ENCODE peak calls at places on chromosomes 6 and 20, in ten cellular contexts. One of them, this sample, is unnamed. For H3K4me1, the result is how much of the 10 kb centered on the place peaks cover.

GRCh38 chr6:71139249-71139648 is 149.4 kb upstream of the OGFRL1 start:
- DNase-seq in pancreas: no peak
- DNase-seq in neural progenitor cell: no peak
- DNase-seq in H9: no peak
- DNase-seq in mammary epithelial cell: peak
- DNase-seq in heart left ventricle: no peak
- DNase-seq in CD8-positive, alpha-beta memory T cell: no peak
- DNase-seq in fibroblast of lung: peak
- DNase-seq in left ventricle myocardium inferior: no peak
- DNase-seq in right atrium auricular region: no peak
- DNase-seq in this sample: no peak

GRCh38 chr6:2960935-2961334 is 10.4 kb downstream of the SERPINB6 start:
- DNase-seq in pancreas: peak
- DNase-seq in neural progenitor cell: no peak
- DNase-seq in H9: no peak
- DNase-seq in mammary epithelial cell: no peak
- DNase-seq in heart left ventricle: no peak
- DNase-seq in CD8-positive, alpha-beta memory T cell: no peak
- DNase-seq in fibroblast of lung: no peak
- DNase-seq in left ventricle myocardium inferior: no peak
- DNase-seq in right atrium auricular region: no peak
- DNase-seq in this sample: no peak

GRCh38 chr6:165426892-165427291 is 117.5 kb upstream of the C6orf118 start:
- DNase-seq in pancreas: no peak
- DNase-seq in neural progenitor cell: no peak
- DNase-seq in H9: no peak
- DNase-seq in mammary epithelial cell: no peak
- DNase-seq in heart left ventricle: no peak
- DNase-seq in CD8-positive, alpha-beta memory T cell: no peak
- DNase-seq in fibroblast of lung: no peak
- DNase-seq in left ventricle myocardium inferior: no peak
- DNase-seq in right atrium auricular region: no peak
- DNase-seq in this sample: no peak

GRCh38 chr6:3073382-3073781 is 5.1 kb downstream of the RIPK1 start:
- DNase-seq in pancreas: no peak
- DNase-seq in neural progenitor cell: no peak
- DNase-seq in H9: no peak
- DNase-seq in mammary epithelial cell: no peak
- DNase-seq in heart left ventricle: no peak
- DNase-seq in CD8-positive, alpha-beta memory T cell: no peak
- DNase-seq in fibroblast of lung: no peak
- DNase-seq in left ventricle myocardium inferior: no peak
- DNase-seq in right atrium auricular region: no peak
- DNase-seq in this sample: no peak

GRCh38 chr20:49542514-49542991 is 25.4 kb downstream of the PTGIS start:
- DNase-seq in pancreas: no peak
- DNase-seq in neural progenitor cell: no peak
- DNase-seq in H9: no peak
- DNase-seq in mammary epithelial cell: no peak
- DNase-seq in heart left ventricle: no peak
- DNase-seq in CD8-positive, alpha-beta memory T cell: no peak
- DNase-seq in fibroblast of lung: no peak
- DNase-seq in left ventricle myocardium inferior: no peak
- DNase-seq in right atrium auricular region: peak
- DNase-seq in this sample: no peak

GRCh38 chr6:166222631-166223030 is 55.0 kb upstream of the TBXT start:
- DNase-seq in pancreas: no peak
- DNase-seq in neural progenitor cell: no peak
- DNase-seq in H9: no peak
- DNase-seq in mammary epithelial cell: no peak
- DNase-seq in heart left ventricle: no peak
- DNase-seq in CD8-positive, alpha-beta memory T cell: no peak
- DNase-seq in fibroblast of lung: no peak
- DNase-seq in left ventricle myocardium inferior: no peak
- DNase-seq in right atrium auricular region: no peak
- DNase-seq in this sample: no peak

GRCh38 chr20:13814672-13815071 is 29.8 kb downstream of the NDUFAF5 start:
- DNase-seq in pancreas: no peak
- DNase-seq in neural progenitor cell: no peak
- DNase-seq in H9: no peak
- DNase-seq in mammary epithelial cell: no peak
- DNase-seq in heart left ventricle: no peak
- DNase-seq in CD8-positive, alpha-beta memory T cell: no peak
- DNase-seq in fibroblast of lung: no peak
- DNase-seq in left ventricle myocardium inferior: no peak
- DNase-seq in right atrium auricular region: no peak
- DNase-seq in this sample: no peak

GRCh38 chr6:137489410-137490371 is 4.5 kb downstream of the OLIG3 start:
- DNase-seq in pancreas: no peak
- DNase-seq in neural progenitor cell: peak
- DNase-seq in H9: peak
- DNase-seq in mammary epithelial cell: no peak
- DNase-seq in heart left ventricle: no peak
- DNase-seq in CD8-positive, alpha-beta memory T cell: no peak
- DNase-seq in fibroblast of lung: peak
- DNase-seq in left ventricle myocardium inferior: no peak
- DNase-seq in right atrium auricular region: no peak
- DNase-seq in this sample: no peak

GRCh38 chr6:45822269-45822812 is 193.3 kb downstream of the CLIC5 start:
- DNase-seq in pancreas: no peak
- DNase-seq in neural progenitor cell: no peak
- DNase-seq in H9: no peak
- DNase-seq in mammary epithelial cell: no peak
- DNase-seq in heart left ventricle: no peak
- DNase-seq in CD8-positive, alpha-beta memory T cell: no peak
- DNase-seq in fibroblast of lung: no peak
- DNase-seq in left ventricle myocardium inferior: no peak
- DNase-seq in right atrium auricular region: no peak
- DNase-seq in this sample: no peak

GRCh38 chr6:50829898-50830439 is 11.3 kb downstream of the TFAP2B start:
- DNase-seq in pancreas: no peak
- DNase-seq in neural progenitor cell: peak
- DNase-seq in H9: no peak
- DNase-seq in mammary epithelial cell: no peak
- DNase-seq in heart left ventricle: no peak
- DNase-seq in CD8-positive, alpha-beta memory T cell: no peak
- DNase-seq in fibroblast of lung: no peak
- DNase-seq in left ventricle myocardium inferior: no peak
- DNase-seq in right atrium auricular region: no peak
- DNase-seq in this sample: no peak

GRCh38 chr6:15508363-15509330 is 154.2 kb downstream of the DTNBP1 start:
- DNase-seq in pancreas: no peak
- DNase-seq in neural progenitor cell: no peak
- DNase-seq in H9: no peak
- DNase-seq in mammary epithelial cell: no peak
- DNase-seq in heart left ventricle: no peak
- DNase-seq in CD8-positive, alpha-beta memory T cell: no peak
- DNase-seq in fibroblast of lung: no peak
- DNase-seq in left ventricle myocardium inferior: no peak
- DNase-seq in right atrium auricular region: no peak
- DNase-seq in this sample: no peak

GRCh38 chr6:132537145-132537544 is 932 bp upstream of the TAAR9 start:
- DNase-seq in pancreas: no peak
- DNase-seq in neural progenitor cell: no peak
- DNase-seq in H9: no peak
- DNase-seq in mammary epithelial cell: no peak
- DNase-seq in heart left ventricle: no peak
- DNase-seq in CD8-positive, alpha-beta memory T cell: no peak
- DNase-seq in fibroblast of lung: no peak
- DNase-seq in left ventricle myocardium inferior: no peak
- DNase-seq in right atrium auricular region: no peak
- DNase-seq in this sample: no peak

GRCh38 chr6:97925504-97925903 is 642.5 kb upstream of the MMS22L start:
- DNase-seq in pancreas: no peak
- DNase-seq in neural progenitor cell: no peak
- DNase-seq in H9: no peak
- DNase-seq in mammary epithelial cell: no peak
- DNase-seq in heart left ventricle: no peak
- DNase-seq in CD8-positive, alpha-beta memory T cell: no peak
- DNase-seq in fibroblast of lung: no peak
- DNase-seq in left ventricle myocardium inferior: no peak
- DNase-seq in right atrium auricular region: no peak
- DNase-seq in this sample: no peak

GRCh38 chr20:34834459-34834893 is 9.0 kb upstream of the NCOA6 start:
- DNase-seq in pancreas: no peak
- DNase-seq in neural progenitor cell: no peak
- DNase-seq in H9: no peak
- DNase-seq in mammary epithelial cell: peak
- DNase-seq in heart left ventricle: no peak
- DNase-seq in CD8-positive, alpha-beta memory T cell: no peak
- DNase-seq in fibroblast of lung: peak
- DNase-seq in left ventricle myocardium inferior: no peak
- DNase-seq in right atrium auricular region: no peak
- DNase-seq in this sample: no peak

GRCh38 chr6:169048185-169048584 is 205.5 kb downstream of the THBS2 start:
- DNase-seq in pancreas: no peak
- DNase-seq in neural progenitor cell: no peak
- DNase-seq in H9: no peak
- DNase-seq in mammary epithelial cell: no peak
- DNase-seq in heart left ventricle: no peak
- DNase-seq in CD8-positive, alpha-beta memory T cell: no peak
- DNase-seq in fibroblast of lung: no peak
- DNase-seq in left ventricle myocardium inferior: no peak
- DNase-seq in right atrium auricular region: no peak
- DNase-seq in this sample: no peak

GRCh38 chr6:113860165-113860955 is 3.2 kb downstream of the MARCKS start:
- DNase-seq in pancreas: peak
- DNase-seq in neural progenitor cell: peak
- DNase-seq in H9: no peak
- DNase-seq in mammary epithelial cell: peak
- DNase-seq in heart left ventricle: peak
- DNase-seq in CD8-positive, alpha-beta memory T cell: no peak
- DNase-seq in fibroblast of lung: peak
- DNase-seq in left ventricle myocardium inferior: peak
- DNase-seq in right atrium auricular region: peak
- DNase-seq in this sample: peak

DNA sequence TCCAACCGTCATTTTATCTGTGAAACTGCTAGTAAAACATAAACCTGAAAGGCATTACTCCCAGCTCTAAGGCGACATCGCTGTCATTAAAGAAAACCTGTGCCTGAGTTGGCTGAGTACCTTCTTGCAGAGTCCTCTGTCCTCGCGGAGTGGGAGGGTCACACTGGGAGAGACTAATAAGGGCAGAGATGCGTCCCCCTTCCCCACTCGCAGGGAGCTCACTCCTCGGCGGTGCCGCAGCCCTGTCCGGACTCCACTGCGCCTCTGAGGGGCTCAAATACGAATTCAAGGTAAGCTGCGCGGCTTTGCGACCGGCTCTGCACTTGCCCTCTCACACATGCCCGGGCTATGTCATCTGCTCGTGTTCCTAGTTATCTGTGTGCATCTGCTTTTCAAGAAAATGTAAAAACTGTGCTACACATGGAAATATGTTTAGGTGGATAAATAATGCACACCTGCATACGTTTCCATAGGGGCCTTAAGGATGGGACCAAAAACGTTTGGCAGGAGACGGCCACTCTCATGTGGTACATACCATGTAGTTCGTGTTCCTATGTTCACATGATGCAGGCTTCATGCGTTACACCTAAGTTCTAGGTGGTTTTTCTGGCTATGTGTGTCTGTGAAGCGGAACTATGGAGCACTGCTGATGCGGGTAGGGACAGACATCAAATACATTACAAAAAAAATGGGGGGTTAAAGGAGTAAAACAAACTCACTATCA is at the start of gene COL19A1:
- DNase-seq in pancreas: peak
- DNase-seq in neural progenitor cell: peak
- DNase-seq in H9: peak
- DNase-seq in mammary epithelial cell: no peak
- DNase-seq in heart left ventricle: peak
- DNase-seq in CD8-positive, alpha-beta memory T cell: no peak
- DNase-seq in fibroblast of lung: no peak
- DNase-seq in left ventricle myocardium inferior: peak
- DNase-seq in right atrium auricular region: no peak
- DNase-seq in this sample: no peak
- H3K4me1 ChIP-seq in pancreas: under half
- H3K4me1 ChIP-seq in neural progenitor cell: under half
- H3K4me1 ChIP-seq in H9: under half
- H3K4me1 ChIP-seq in mammary epithelial cell: under half
- H3K4me1 ChIP-seq in heart left ventricle: under half
- H3K4me1 ChIP-seq in CD8-positive, alpha-beta memory T cell: under half
- H3K4me1 ChIP-seq in fibroblast of lung: under half
- H3K4me1 ChIP-seq in left ventricle myocardium inferior: under half
- H3K4me1 ChIP-seq in right atrium auricular region: under half
- H3K4me1 ChIP-seq in this sample: under half

DNA sequence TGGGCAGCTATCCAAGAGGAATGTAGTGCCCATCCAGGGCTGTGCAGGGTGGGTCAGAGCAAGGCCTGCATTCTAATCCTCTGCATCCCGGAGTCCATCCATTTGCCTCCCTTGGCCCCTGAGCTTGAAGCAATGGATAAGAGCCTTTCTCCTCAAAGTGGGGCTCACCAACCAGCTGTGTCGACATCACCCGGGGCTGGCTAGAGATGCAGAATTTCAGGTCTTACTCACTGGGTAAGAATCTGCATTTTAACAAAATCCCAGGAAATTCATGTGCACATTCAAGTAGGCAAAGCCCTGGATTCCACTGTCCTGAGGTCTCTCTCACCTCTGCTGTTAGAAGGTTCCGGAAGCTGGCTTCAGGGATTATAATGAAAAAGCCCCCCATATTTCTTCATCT is 95.3 kb downstream of the MDGA1 start:
- DNase-seq in pancreas: no peak
- DNase-seq in neural progenitor cell: no peak
- DNase-seq in H9: no peak
- DNase-seq in mammary epithelial cell: no peak
- DNase-seq in heart left ventricle: no peak
- DNase-seq in CD8-positive, alpha-beta memory T cell: no peak
- DNase-seq in fibroblast of lung: peak
- DNase-seq in left ventricle myocardium inferior: no peak
- DNase-seq in right atrium auricular region: no peak
- DNase-seq in this sample: no peak
- H3K27ac ChIP-seq in pancreas: no peak
- H3K27ac ChIP-seq in neural progenitor cell: no peak
- H3K27ac ChIP-seq in H9: no peak
- H3K27ac ChIP-seq in mammary epithelial cell: no peak
- H3K27ac ChIP-seq in heart left ventricle: no peak
- H3K27ac ChIP-seq in CD8-positive, alpha-beta memory T cell: no peak
- H3K27ac ChIP-seq in fibroblast of lung: no peak
- H3K27ac ChIP-seq in left ventricle myocardium inferior: no peak
- H3K27ac ChIP-seq in right atrium auricular region: no peak
- H3K27ac ChIP-seq in this sample: no peak

GRCh38 chr6:39493717-39494116 is 171.2 kb upstream of the KCNK16 start:
- DNase-seq in pancreas: no peak
- DNase-seq in neural progenitor cell: no peak
- DNase-seq in H9: no peak
- DNase-seq in mammary epithelial cell: no peak
- DNase-seq in heart left ventricle: no peak
- DNase-seq in CD8-positive, alpha-beta memory T cell: no peak
- DNase-seq in fibroblast of lung: peak
- DNase-seq in left ventricle myocardium inferior: no peak
- DNase-seq in right atrium auricular region: no peak
- DNase-seq in this sample: peak
- H3K4me1 ChIP-seq in pancreas: under half
- H3K4me1 ChIP-seq in neural progenitor cell: under half
- H3K4me1 ChIP-seq in H9: under half
- H3K4me1 ChIP-seq in mammary epithelial cell: under half
- H3K4me1 ChIP-seq in heart left ventricle: under half
- H3K4me1 ChIP-seq in CD8-positive, alpha-beta memory T cell: under half
- H3K4me1 ChIP-seq in fibroblast of lung: under half
- H3K4me1 ChIP-seq in left ventricle myocardium inferior: under half
- H3K4me1 ChIP-seq in right atrium auricular region: under half
- H3K4me1 ChIP-seq in this sample: under half

GRCh38 chr6:111805511-111806181 is 67.6 kb downstream of the FYN start:
- DNase-seq in pancreas: no peak
- DNase-seq in neural progenitor cell: peak
- DNase-seq in H9: no peak
- DNase-seq in mammary epithelial cell: peak
- DNase-seq in heart left ventricle: no peak
- DNase-seq in CD8-positive, alpha-beta memory T cell: no peak
- DNase-seq in fibroblast of lung: peak
- DNase-seq in left ventricle myocardium inferior: no peak
- DNase-seq in right atrium auricular region: no peak
- DNase-seq in this sample: no peak
- H3K27ac ChIP-seq in pancreas: no peak
- H3K27ac ChIP-seq in neural progenitor cell: no peak
- H3K27ac ChIP-seq in H9: no peak
- H3K27ac ChIP-seq in mammary epithelial cell: no peak
- H3K27ac ChIP-seq in heart left ventricle: peak
- H3K27ac ChIP-seq in CD8-positive, alpha-beta memory T cell: peak
- H3K27ac ChIP-seq in fibroblast of lung: peak
- H3K27ac ChIP-seq in left ventricle myocardium inferior: peak
- H3K27ac ChIP-seq in right atrium auricular region: peak
- H3K27ac ChIP-seq in this sample: peak

This sample was measured in tibial nerve.